ENCODE peak calls at places on chromosomes 2 and 18, in nine cellular contexts. One of them, this sample, is unnamed.

GRCh38 chr2:235549735-235550377 is 56.0 kb downstream of the AGAP1 start:
- DNase-seq in A549: no peak
- DNase-seq in mesenchymal stem cell: no peak
- DNase-seq in adrenal gland: no peak
- DNase-seq in heart left ventricle: no peak
- DNase-seq in HCT116: no peak
- DNase-seq in neural progenitor cell: no peak
- DNase-seq in neuronal stem cell: no peak
- DNase-seq in stomach: no peak
- DNase-seq in this sample: no peak

GRCh38 chr2:61538920-61539559 is 884 bp upstream of the XPO1 start:
- DNase-seq in A549: no peak
- DNase-seq in mesenchymal stem cell: peak; percentile 34
- DNase-seq in adrenal gland: peak; percentile 82
- DNase-seq in heart left ventricle: peak; percentile 10
- DNase-seq in HCT116: peak; percentile 33
- DNase-seq in neural progenitor cell: no peak
- DNase-seq in neuronal stem cell: peak; percentile 6
- DNase-seq in stomach: no peak
- DNase-seq in this sample: no peak

GRCh38 chr2:17576802-17577201 is 36.3 kb downstream of the VSNL1 start:
- DNase-seq in A549: no peak
- DNase-seq in mesenchymal stem cell: no peak
- DNase-seq in adrenal gland: no peak
- DNase-seq in heart left ventricle: no peak
- DNase-seq in HCT116: no peak
- DNase-seq in neural progenitor cell: no peak
- DNase-seq in neuronal stem cell: no peak
- DNase-seq in stomach: no peak
- DNase-seq in this sample: no peak

GRCh38 chr2:189127756-189128155 is 51.8 kb downstream of the COL5A2 start:
- DNase-seq in A549: no peak
- DNase-seq in mesenchymal stem cell: no peak
- DNase-seq in adrenal gland: no peak
- DNase-seq in heart left ventricle: no peak
- DNase-seq in HCT116: no peak
- DNase-seq in neural progenitor cell: no peak
- DNase-seq in neuronal stem cell: no peak
- DNase-seq in stomach: no peak
- DNase-seq in this sample: no peak

GRCh38 chr2:212831671-212832199 is 293.1 kb upstream of the ERBB4 start:
- DNase-seq in A549: no peak
- DNase-seq in mesenchymal stem cell: no peak
- DNase-seq in adrenal gland: no peak
- DNase-seq in heart left ventricle: no peak
- DNase-seq in HCT116: no peak
- DNase-seq in neural progenitor cell: no peak
- DNase-seq in neuronal stem cell: no peak
- DNase-seq in stomach: no peak
- DNase-seq in this sample: no peak

GRCh38 chr18:58299936-58300335 is 255.9 kb downstream of the NEDD4L start:
- DNase-seq in A549: no peak
- DNase-seq in mesenchymal stem cell: no peak
- DNase-seq in adrenal gland: no peak
- DNase-seq in heart left ventricle: no peak
- DNase-seq in HCT116: no peak
- DNase-seq in neural progenitor cell: no peak
- DNase-seq in neuronal stem cell: no peak
- DNase-seq in stomach: no peak
- DNase-seq in this sample: no peak

GRCh38 chr2:24409700-24410556 is 49.6 kb upstream of the ITSN2 start:
- DNase-seq in A549: peak; percentile 81
- DNase-seq in mesenchymal stem cell: peak; percentile 77
- DNase-seq in adrenal gland: peak; percentile 74
- DNase-seq in heart left ventricle: peak; percentile 20
- DNase-seq in HCT116: peak; percentile 67
- DNase-seq in neural progenitor cell: peak; percentile 81
- DNase-seq in neuronal stem cell: peak; percentile 72
- DNase-seq in stomach: peak; percentile 34
- DNase-seq in this sample: no peak

GRCh38 chr2:64453710-64454315 is at the start of gene LGALSL:
- DNase-seq in A549: peak; percentile 76
- DNase-seq in mesenchymal stem cell: peak; percentile 64
- DNase-seq in adrenal gland: peak; percentile 88
- DNase-seq in heart left ventricle: peak; percentile 83
- DNase-seq in HCT116: peak; percentile 49
- DNase-seq in neural progenitor cell: peak; percentile 92
- DNase-seq in neuronal stem cell: peak; percentile 76
- DNase-seq in stomach: peak; percentile 90
- DNase-seq in this sample: no peak

GRCh38 chr2:45267062-45267702 is 257.9 kb upstream of the SIX2 start:
- DNase-seq in A549: no peak
- DNase-seq in mesenchymal stem cell: no peak
- DNase-seq in adrenal gland: peak; percentile 37
- DNase-seq in heart left ventricle: no peak
- DNase-seq in HCT116: no peak
- DNase-seq in neural progenitor cell: no peak
- DNase-seq in neuronal stem cell: no peak
- DNase-seq in stomach: peak; percentile 24
- DNase-seq in this sample: no peak

GRCh38 chr2:45265336-45265735 is 256.1 kb upstream of the SIX2 start:
- DNase-seq in A549: no peak
- DNase-seq in mesenchymal stem cell: no peak
- DNase-seq in adrenal gland: no peak
- DNase-seq in heart left ventricle: no peak
- DNase-seq in HCT116: no peak
- DNase-seq in neural progenitor cell: no peak
- DNase-seq in neuronal stem cell: no peak
- DNase-seq in stomach: no peak
- DNase-seq in this sample: no peak

GRCh38 chr2:45272549-45273245 is 263.4 kb upstream of the SIX2 start:
- DNase-seq in A549: no peak
- DNase-seq in mesenchymal stem cell: no peak
- DNase-seq in adrenal gland: no peak
- DNase-seq in heart left ventricle: no peak
- DNase-seq in HCT116: no peak
- DNase-seq in neural progenitor cell: no peak
- DNase-seq in neuronal stem cell: no peak
- DNase-seq in stomach: no peak
- DNase-seq in this sample: no peak

GRCh38 chr2:45269149-45269793 is 260.0 kb upstream of the SIX2 start:
- DNase-seq in A549: no peak
- DNase-seq in mesenchymal stem cell: no peak
- DNase-seq in adrenal gland: peak; percentile 35
- DNase-seq in heart left ventricle: no peak
- DNase-seq in HCT116: no peak
- DNase-seq in neural progenitor cell: no peak
- DNase-seq in neuronal stem cell: no peak
- DNase-seq in stomach: peak; percentile 49
- DNase-seq in this sample: no peak

DNA sequence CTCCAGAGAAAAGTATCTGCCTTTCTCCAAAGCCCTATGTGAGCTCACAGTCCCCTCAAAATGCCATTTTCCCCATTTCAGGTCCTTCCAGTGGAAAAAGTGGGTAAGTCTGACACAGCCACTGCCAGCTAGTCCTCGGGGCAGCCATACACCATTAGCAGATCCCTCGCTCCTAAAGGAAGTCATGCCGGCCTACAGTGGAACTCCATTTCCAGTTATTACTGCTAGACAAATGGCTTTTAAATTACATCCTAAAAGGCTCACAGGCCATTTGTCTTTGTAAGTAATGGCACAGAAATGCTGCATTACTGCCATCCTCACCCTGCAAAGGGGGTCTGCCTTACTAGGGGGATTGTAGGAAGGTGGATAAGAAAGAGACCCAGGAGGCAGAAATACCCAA is 259.4 kb upstream of the SIX2 start:
- DNase-seq in A549: no peak
- DNase-seq in mesenchymal stem cell: no peak
- DNase-seq in adrenal gland: peak; percentile 2
- DNase-seq in heart left ventricle: no peak
- DNase-seq in HCT116: no peak
- DNase-seq in neural progenitor cell: no peak
- DNase-seq in neuronal stem cell: no peak
- DNase-seq in stomach: peak; percentile 3
- DNase-seq in this sample: no peak
- H3K27ac ChIP-seq in A549: no peak overlapping the region
- H3K27ac ChIP-seq in mesenchymal stem cell: no peak overlapping the region
- H3K27ac ChIP-seq in adrenal gland: no peak overlapping the region
- H3K27ac ChIP-seq in heart left ventricle: no peak overlapping the region
- H3K27ac ChIP-seq in HCT116: no peak overlapping the region
- H3K27ac ChIP-seq in neural progenitor cell: no peak overlapping the region
- H3K27ac ChIP-seq in neuronal stem cell: no peak overlapping the region
- H3K27ac ChIP-seq in stomach: no peak overlapping the region
- H3K27ac ChIP-seq in this sample: no peak overlapping the region

GRCh38 chr2:113858764-113859163 is 31.1 kb upstream of the ACTR3 start:
- DNase-seq in A549: peak; percentile 20
- DNase-seq in mesenchymal stem cell: peak; percentile 80
- DNase-seq in adrenal gland: no peak
- DNase-seq in heart left ventricle: no peak
- DNase-seq in HCT116: no peak
- DNase-seq in neural progenitor cell: no peak
- DNase-seq in neuronal stem cell: no peak
- DNase-seq in stomach: no peak
- DNase-seq in this sample: peak; percentile 72

GRCh38 chr2:113861740-113862139 is 28.1 kb upstream of the ACTR3 start:
- DNase-seq in A549: no peak
- DNase-seq in mesenchymal stem cell: no peak
- DNase-seq in adrenal gland: no peak
- DNase-seq in heart left ventricle: no peak
- DNase-seq in HCT116: no peak
- DNase-seq in neural progenitor cell: no peak
- DNase-seq in neuronal stem cell: no peak
- DNase-seq in stomach: no peak
- DNase-seq in this sample: no peak

GRCh38 chr2:113857454-113857853 is 32.4 kb upstream of the ACTR3 start:
- DNase-seq in A549: no peak
- DNase-seq in mesenchymal stem cell: no peak
- DNase-seq in adrenal gland: no peak
- DNase-seq in heart left ventricle: no peak
- DNase-seq in HCT116: no peak
- DNase-seq in neural progenitor cell: no peak
- DNase-seq in neuronal stem cell: no peak
- DNase-seq in stomach: no peak
- DNase-seq in this sample: no peak

DNA sequence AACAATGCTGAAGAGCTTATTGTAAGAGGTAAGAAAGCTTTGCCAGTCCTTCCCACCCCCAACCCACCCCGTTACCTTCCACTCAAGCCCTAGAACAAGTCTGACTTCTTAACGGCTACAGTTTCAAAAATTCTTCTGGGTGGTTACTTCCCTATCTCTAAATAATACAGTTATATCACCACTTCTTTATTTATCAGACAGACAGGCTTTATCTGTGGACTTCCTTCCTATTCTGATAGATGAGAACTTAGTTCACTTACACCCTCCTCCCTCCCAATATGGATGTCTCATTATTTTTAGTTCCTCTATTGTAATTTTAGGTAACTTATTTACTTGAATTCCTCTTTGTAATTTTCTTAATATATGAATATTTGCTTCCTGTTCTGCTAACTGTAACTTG is 26.7 kb upstream of the ACTR3 start:
- DNase-seq in A549: no peak
- DNase-seq in mesenchymal stem cell: no peak
- DNase-seq in adrenal gland: no peak
- DNase-seq in heart left ventricle: no peak
- DNase-seq in HCT116: no peak
- DNase-seq in neural progenitor cell: no peak
- DNase-seq in neuronal stem cell: no peak
- DNase-seq in stomach: no peak
- DNase-seq in this sample: no peak
- H3K27ac ChIP-seq in A549: no peak overlapping the region
- H3K27ac ChIP-seq in mesenchymal stem cell: no peak overlapping the region
- H3K27ac ChIP-seq in adrenal gland: no peak overlapping the region
- H3K27ac ChIP-seq in heart left ventricle: no peak overlapping the region
- H3K27ac ChIP-seq in HCT116: no peak overlapping the region
- H3K27ac ChIP-seq in neural progenitor cell: no peak overlapping the region
- H3K27ac ChIP-seq in neuronal stem cell: no peak overlapping the region
- H3K27ac ChIP-seq in stomach: no peak overlapping the region
- H3K27ac ChIP-seq in this sample: no peak overlapping the region

GRCh38 chr2:72208225-72208624 is 60.6 kb upstream of the CYP26B1 start:
- DNase-seq in A549: no peak
- DNase-seq in mesenchymal stem cell: no peak
- DNase-seq in adrenal gland: no peak
- DNase-seq in heart left ventricle: no peak
- DNase-seq in HCT116: no peak
- DNase-seq in neural progenitor cell: no peak
- DNase-seq in neuronal stem cell: no peak
- DNase-seq in stomach: no peak
- DNase-seq in this sample: no peak

GRCh38 chr2:72214429-72215143 is 66.9 kb upstream of the CYP26B1 start:
- DNase-seq in A549: no peak
- DNase-seq in mesenchymal stem cell: peak; percentile 51
- DNase-seq in adrenal gland: no peak
- DNase-seq in heart left ventricle: no peak
- DNase-seq in HCT116: no peak
- DNase-seq in neural progenitor cell: no peak
- DNase-seq in neuronal stem cell: no peak
- DNase-seq in stomach: no peak
- DNase-seq in this sample: no peak

GRCh38 chr2:72210470-72210869 is 62.8 kb upstream of the CYP26B1 start:
- DNase-seq in A549: no peak
- DNase-seq in mesenchymal stem cell: no peak
- DNase-seq in adrenal gland: no peak
- DNase-seq in heart left ventricle: no peak
- DNase-seq in HCT116: no peak
- DNase-seq in neural progenitor cell: no peak
- DNase-seq in neuronal stem cell: no peak
- DNase-seq in stomach: no peak
- DNase-seq in this sample: no peak

GRCh38 chr2:72211359-72211758 is 63.7 kb upstream of the CYP26B1 start:
- DNase-seq in A549: no peak
- DNase-seq in mesenchymal stem cell: no peak
- DNase-seq in adrenal gland: no peak
- DNase-seq in heart left ventricle: no peak
- DNase-seq in HCT116: no peak
- DNase-seq in neural progenitor cell: no peak
- DNase-seq in neuronal stem cell: no peak
- DNase-seq in stomach: no peak
- DNase-seq in this sample: no peak

GRCh38 chr2:72211777-72212515 is 64.3 kb upstream of the CYP26B1 start:
- DNase-seq in A549: no peak
- DNase-seq in mesenchymal stem cell: no peak
- DNase-seq in adrenal gland: no peak
- DNase-seq in heart left ventricle: no peak
- DNase-seq in HCT116: no peak
- DNase-seq in neural progenitor cell: no peak
- DNase-seq in neuronal stem cell: no peak
- DNase-seq in stomach: no peak
- DNase-seq in this sample: no peak
- H3K27ac ChIP-seq in A549: no peak overlapping the region
- H3K27ac ChIP-seq in mesenchymal stem cell: no peak overlapping the region
- H3K27ac ChIP-seq in adrenal gland: no peak overlapping the region
- H3K27ac ChIP-seq in heart left ventricle: no peak overlapping the region
- H3K27ac ChIP-seq in HCT116: no peak overlapping the region
- H3K27ac ChIP-seq in neural progenitor cell: no peak overlapping the region
- H3K27ac ChIP-seq in neuronal stem cell: no peak overlapping the region
- H3K27ac ChIP-seq in stomach: no peak overlapping the region
- H3K27ac ChIP-seq in this sample: no peak overlapping the region

DNA sequence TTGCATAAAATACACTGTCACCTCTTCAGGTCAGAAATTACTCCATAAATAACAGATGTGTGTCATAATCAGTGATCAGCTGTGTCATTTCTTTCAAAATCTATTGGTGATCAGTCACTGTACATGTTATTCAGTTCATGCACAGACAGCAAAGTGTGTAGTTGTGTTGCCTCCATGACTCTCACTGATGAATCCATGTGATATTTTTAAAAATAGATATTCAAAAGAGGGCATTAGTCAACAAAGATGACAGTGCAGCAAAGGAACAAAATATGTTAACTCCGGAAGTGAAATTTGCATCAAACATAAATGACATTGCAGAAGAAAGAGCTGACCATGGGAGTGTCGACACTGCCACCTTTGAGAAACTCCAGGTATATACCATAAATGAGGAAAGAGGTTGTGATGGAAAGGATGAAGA is 17.1 kb upstream of the MCM6 start:
- DNase-seq in A549: no peak
- DNase-seq in mesenchymal stem cell: no peak
- DNase-seq in adrenal gland: no peak
- DNase-seq in heart left ventricle: no peak
- DNase-seq in HCT116: no peak
- DNase-seq in neural progenitor cell: no peak
- DNase-seq in neuronal stem cell: no peak
- DNase-seq in stomach: no peak
- DNase-seq in this sample: no peak
- H3K27ac ChIP-seq in A549: no peak overlapping the region
- H3K27ac ChIP-seq in mesenchymal stem cell: no peak overlapping the region
- H3K27ac ChIP-seq in adrenal gland: no peak overlapping the region
- H3K27ac ChIP-seq in heart left ventricle: no peak overlapping the region
- H3K27ac ChIP-seq in HCT116: no peak overlapping the region
- H3K27ac ChIP-seq in neural progenitor cell: no peak overlapping the region
- H3K27ac ChIP-seq in neuronal stem cell: no peak overlapping the region
- H3K27ac ChIP-seq in stomach: no peak overlapping the region
- H3K27ac ChIP-seq in this sample: no peak overlapping the region